ENCODE peak calls at places on chromosome 22, in four cellular contexts. Z is activated naive CD4-positive, alpha-beta T cell treated with anti-CD3 and anti-CD28 coated beads, Interleukin-2, amount 50 U/mL, for 16 hours; X is activated T-cell treated with anti-CD3 and anti-CD28 coated beads for 24 hours; Y is iPS-NIHi11. W is an unnamed sample.

GRCh38 chr22:36340621-36341020 is 47.1 kb downstream of the MYH9 start:
- DNase-seq in Z (no peak), X (no peak), Y (no peak), W (no peak)

GRCh38 chr22:17412232-17412631 is 43.0 kb downstream of the CECR2 start:
- DNase-seq in Z (no peak), X (no peak), Y (no peak), W (no peak)

GRCh38 chr22:45804986-45805325 is 133.3 kb downstream of the ATXN10 start:
- DNase-seq in Z (no peak), X (no peak), Y (no peak), W (no peak)

GRCh38 chr22:41096841-41097240 is 4.4 kb downstream of the EP300 start:
- DNase-seq in Z (no peak), X (no peak), Y (no peak), W (no peak)

GRCh38 chr22:34886391-34886790 is 179.6 kb upstream of the ISX start:
- DNase-seq in Z (no peak), X (no peak), Y (no peak), W (no peak)

GRCh38 chr22:29859976-29860766 is 22.1 kb upstream of the ASCC2 start:
- DNase-seq in Z (no peak), X (no peak), Y (no peak), W (no peak)

GRCh38 chr22:23072035-23072910 is 2.0 kb downstream of the GNAZ start:
- DNase-seq in Z (no peak), X (no peak), Y (no peak), W (no peak)

GRCh38 chr22:21936151-21936778 is 16.4 kb downstream of the PPM1F start:
- DNase-seq in Z (no peak), X (no peak), Y (no peak), W (no peak)

GRCh38 chr22:43210631-43211515 is 23.9 kb upstream of the TTLL12 start:
- DNase-seq in Z (no peak), X (no peak), Y (no peak), W (no peak)

GRCh38 chr22:47550524-47551437 is 788.3 kb downstream of the TBC1D22A start:
- DNase-seq in Z (no peak), X (no peak), Y (no peak), W (no peak)

GRCh38 chr22:48054596-48054995 is 1292.1 kb downstream of the TBC1D22A start:
- DNase-seq in Z (no peak), X (no peak), Y (no peak), W (no peak)

GRCh38 chr22:27983361-27983791 is 64.3 kb upstream of the PITPNB start:
- DNase-seq in Z (no peak), X (no peak), Y (no peak), W (no peak)

GRCh38 chr22:23509571-23510302 is 70.4 kb downstream of the IGLL1 start:
- DNase-seq in Z (no peak), X (no peak), Y (no peak), W (no peak)

GRCh38 chr22:23386822-23387580 is 193.1 kb downstream of the IGLL1 start:
- DNase-seq in Z (no peak), X (no peak), Y (no peak), W (no peak)

GRCh38 chr22:23789638-23790037 is 2.9 kb downstream of the SMARCB1 start:
- DNase-seq in Z (no peak), X (no peak), Y (no peak), W (no peak)

GRCh38 chr22:16845465-16845864 is 20.3 kb upstream of the XKR3 start:
- DNase-seq in Z (no peak), X (no peak), Y (no peak), W (no peak)

GRCh38 chr22:45516923-45517675 is 14.4 kb downstream of the FBLN1 start:
- DNase-seq in Z (no peak), X (no peak), Y (peak; percentile 34), W (no peak)

GRCh38 chr22:34993548-34993947 is 72.4 kb upstream of the ISX start:
- DNase-seq in Z (no peak), X (no peak), Y (no peak), W (no peak)

GRCh38 chr22:50576070-50576469 is 2.2 kb downstream of the CPT1B start:
- DNase-seq in Z (no peak), X (no peak), Y (no peak), W (no peak)

GRCh38 chr22:50730013-50730891 is 7.8 kb upstream of the ACR start:
- DNase-seq in Z (no peak), X (no peak), Y (no peak), W (no peak)

GRCh38 chr22:19663286-19663815 is 51.0 kb upstream of the SEPTIN5 start:
- DNase-seq in Z (no peak), X (no peak), Y (no peak), W (no peak)

GRCh38 chr22:33006220-33006954 is 51.8 kb downstream of the SYN3 start:
- DNase-seq in Z (no peak), X (no peak), Y (no peak), W (no peak)

GRCh38 chr22:25546751-25547150 is 17.7 kb upstream of the GRK3 start:
- DNase-seq in Z (no peak), X (no peak), Y (no peak), W (no peak)

W was measured in neuronal stem cell.